ENCODE peak calls at places on chromosomes 4 and X, in five cellular contexts. R, O, Y, Z and J are unnamed samples.
A peak's percentile ranks its signal among the peaks of the same experiment; 100 is the strongest.

GRCh38 chr4:48255130-48255958 is 14.3 kb downstream of the TEC start:
- DNase-seq in O (no peak), R (no peak), Y (no peak), Z (no peak), J (no peak)

GRCh38 chr4:143402776-143403550 is 66.3 kb downstream of the GAB1 start:
- DNase-seq in Z (no peak), O (no peak), R (no peak), Y (no peak), J (peak; percentile 90)

GRCh38 chr4:121324331-121324730 is 56.5 kb downstream of the QRFPR start:
- DNase-seq in Z (no peak), R (no peak), Y (no peak), O (no peak), J (no peak)

GRCh38 chr4:113051361-113051760 is 1.9 kb downstream of the ANK2 start:
- DNase-seq in O (no peak), Y (no peak), R (no peak), Z (no peak), J (no peak)

GRCh38 chrX:49901068-49901467 is 21.3 kb upstream of the CLCN5 start:
- DNase-seq in R (no peak), Z (no peak), O (no peak), Y (no peak), J (no peak)

GRCh38 chr4:41448935-41449334 is 89.0 kb upstream of the LIMCH1 start:
- DNase-seq in R (no peak), O (peak; percentile 32), Z (no peak), Y (peak; percentile 26), J (no peak)

GRCh38 chr4:87150498-87151261 is 69.7 kb downstream of the KLHL8 start:
- DNase-seq in Z (peak; percentile 26), Y (peak; percentile 14), O (peak; percentile 82), R (no peak), J (peak; percentile 79)

GRCh38 chrX:23765449-23765848 is 17.5 kb upstream of the SAT1 start:
- DNase-seq in Y (no peak), O (no peak), Z (no peak), R (no peak), J (no peak)

GRCh38 chrX:149490100-149490499 is 15.0 kb downstream of the IDS start:
- DNase-seq in Y (no peak), R (no peak), Z (no peak), O (no peak), J (no peak)

GRCh38 chr4:169530048-169530447 is 82.3 kb downstream of the NEK1 start:
- DNase-seq in R (no peak), O (no peak), Y (no peak), Z (no peak), J (no peak)

GRCh38 chr4:121448231-121448630 is 67.4 kb upstream of the QRFPR start:
- DNase-seq in Z (no peak), R (no peak), O (no peak), Y (no peak), J (no peak)

GRCh38 chr4:120685756-120686278 is 236.7 kb downstream of the PRDM5 start:
- DNase-seq in Y (no peak), Z (no peak), O (peak; percentile 76), R (no peak), J (no peak)

GRCh38 chr4:174423257-174423944 is 98.9 kb downstream of the HPGD start:
- DNase-seq in Y (no peak), R (no peak), O (peak; percentile 69), Z (no peak), J (peak; percentile 6)

GRCh38 chrX:10216208-10216607 is 59.4 kb downstream of the CLCN4 start:
- DNase-seq in O (no peak), Y (no peak), R (no peak), Z (no peak), J (no peak)